ENCODE peak calls at places on chromosome 10, in five cellular contexts. C, T, S, D and L are unnamed samples.

GRCh38 chr10:49759787-49760551 is 2.2 kb downstream of the OGDHL start:
- DNase-seq in S (no peak), T (no peak), D (no peak), C (no peak), L (no peak)

GRCh38 chr10:42864575-42864974 is 82.0 kb downstream of the BMS1 start:
- DNase-seq in T (no peak), S (no peak), D (peak; percentile 76), C (no peak), L (peak; percentile 36)

GRCh38 chr10:70952921-70953320 is 64.6 kb upstream of the PCBD1 start:
- DNase-seq in S (no peak), T (no peak), C (no peak), D (no peak), L (no peak)

GRCh38 chr10:17084258-17084657 is 45.4 kb downstream of the CUBN start:
- DNase-seq in T (no peak), C (no peak), D (no peak), S (no peak), L (no peak)

GRCh38 chr10:132062181-132062515 is 3.6 kb upstream of the JAKMIP3 start:
- DNase-seq in D (no peak), C (no peak), S (no peak), T (no peak), L (no peak)

GRCh38 chr10:119398996-119399395 is 143.5 kb downstream of the RGS10 start:
- DNase-seq in C (no peak), T (no peak), S (no peak), D (no peak), L (no peak)

GRCh38 chr10:74738985-74739567 is 87.3 kb upstream of the KAT6B start:
- DNase-seq in T (no peak), D (peak; percentile 96), S (peak; percentile 5), C (peak; percentile 3), L (peak; percentile 98)

GRCh38 chr10:117719558-117719957 is 177.0 kb downstream of the EMX2 start:
- DNase-seq in T (no peak), C (no peak), D (no peak), S (no peak), L (no peak)

GRCh38 chr10:33258951-33259350 is 75.5 kb downstream of the NRP1 start:
- DNase-seq in S (no peak), D (no peak), C (peak; percentile 85), T (no peak), L (no peak)

GRCh38 chr10:92850186-92850585 is 1.9 kb downstream of the EXOC6 start:
- DNase-seq in C (no peak), S (no peak), T (no peak), D (no peak), L (no peak)

GRCh38 chr10:117638664-117639200 is 96.2 kb downstream of the EMX2 start:
- DNase-seq in T (no peak), D (no peak), S (no peak), C (no peak), L (no peak)

GRCh38 chr10:71968553-71969474 is 4.6 kb downstream of the CHST3 start:
- DNase-seq in C (peak; percentile 62), D (no peak), S (no peak), T (no peak), L (no peak)

GRCh38 chr10:117445992-117446391 is 70.8 kb upstream of the PDZD8 start:
- DNase-seq in T (no peak), D (no peak), S (no peak), C (no peak), L (no peak)